ENCODE peak calls at places on chromosomes 16 and 17, in eight cellular contexts. H, N, M, F, Q, Y, B and E are unnamed samples.

GRCh38 chr17:6135216-6135615 is 65.0 kb downstream of the WSCD1 start:
- DNase-seq in M (no peak), F (no peak), N (no peak), Q (no peak), Y (no peak), H (no peak), B (no peak), E (no peak)

GRCh38 chr16:296276-296675 is 13.3 kb downstream of the PDIA2 start:
- DNase-seq in Y (no peak), M (no peak), F (no peak), B (no peak), H (no peak), Q (no peak), N (no peak), E (no peak)

GRCh38 chr16:49464877-49465504 is 91.4 kb downstream of the C16orf78 start:
- DNase-seq in N (no peak), F (peak), H (no peak), Q (no peak), M (no peak), B (peak), Y (no peak), E (no peak)

GRCh38 chr16:83481589-83481988 is 326.2 kb upstream of the HSBP1 start:
- DNase-seq in N (no peak), B (no peak), Q (no peak), H (no peak), M (no peak), F (no peak), Y (no peak), E (no peak)

GRCh38 chr16:67260426-67261063 is 11.8 kb downstream of the SLC9A5 start:
- DNase-seq in Y (no peak), M (no peak), H (peak), B (peak), Q (peak), N (no peak), F (peak), E (no peak)

GRCh38 chr16:84820771-84821170 is 986 bp downstream of the CRISPLD2 start:
- DNase-seq in N (no peak), Q (no peak), B (no peak), Y (no peak), M (no peak), F (no peak), H (no peak), E (no peak)

GRCh38 chr16:11989238-11990160 is 13.0 kb downstream of the SNX29 start:
- DNase-seq in F (no peak), H (no peak), B (no peak), Q (no peak), M (no peak), Y (no peak), N (no peak), E (no peak)

GRCh38 chr16:64159986-64160385 is 961.9 kb downstream of the CDH11 start:
- DNase-seq in Y (no peak), M (no peak), N (no peak), H (no peak), F (no peak), Q (peak), B (no peak), E (no peak)

GRCh38 chr16:80014241-80014939 is 413.9 kb upstream of the MAF start:
- DNase-seq in B (no peak), Q (no peak), N (no peak), H (no peak), Y (no peak), M (no peak), F (no peak), E (no peak)

GRCh38 chr16:50470687-50471086 is 77.5 kb upstream of the NKD1 start:
- DNase-seq in F (no peak), N (no peak), M (no peak), Q (no peak), H (no peak), B (no peak), Y (no peak), E (no peak)

GRCh38 chr17:59756236-59756818 is 48.9 kb downstream of the VMP1 start:
- DNase-seq in F (no peak), M (no peak), Y (peak), Q (peak), H (peak), N (peak), B (no peak), E (no peak)

GRCh38 chr17:68511671-68512246 is 471 bp upstream of the PRKAR1A start:
- DNase-seq in Y (peak), N (peak), M (peak), F (peak), H (peak), B (peak), Q (peak), E (peak)

GRCh38 chr16:23384878-23385277 is 68.1 kb downstream of the COG7 start:
- DNase-seq in N (no peak), F (no peak), B (no peak), H (peak), Q (no peak), M (no peak), Y (no peak), E (no peak)

GRCh38 chr17:74430706-74431567 is 951 bp upstream of the GPRC5C start:
- DNase-seq in H (peak), F (peak), N (peak), Y (peak), B (peak), Q (peak), M (no peak), E (peak)

GRCh38 chr17:34527908-34528470 is 51.4 kb upstream of the TMEM132E start:
- DNase-seq in F (no peak), H (no peak), N (no peak), Q (no peak), Y (no peak), M (no peak), B (peak), E (no peak)

GRCh38 chr16:78596996-78597422 is 497.6 kb downstream of the WWOX start:
- DNase-seq in F (no peak), M (no peak), Y (no peak), N (no peak), H (no peak), Q (no peak), B (no peak), E (no peak)

DNA sequence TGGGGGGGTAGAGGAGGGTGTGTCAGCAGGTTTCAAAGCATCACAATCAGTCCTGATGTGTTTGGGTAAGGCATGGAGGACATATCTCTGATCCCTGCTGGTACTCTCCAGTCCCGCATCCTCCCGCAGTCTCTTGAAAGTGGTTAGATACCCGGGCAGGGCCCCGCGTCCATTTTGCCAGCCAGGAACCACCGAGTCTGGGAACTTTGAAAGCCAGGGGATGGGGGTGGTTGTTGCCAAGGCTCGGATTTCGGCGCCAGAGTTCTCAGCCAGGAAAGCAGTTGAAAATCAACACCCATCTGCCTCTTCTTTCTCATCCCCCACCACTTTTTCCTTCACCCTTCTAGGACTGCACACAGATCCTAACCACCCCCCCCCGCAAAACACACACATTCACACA is 1.4 kb downstream of the CA10 start:
- DNase-seq in N (no peak), Y (no peak), H (no peak), B (no peak), F (no peak), Q (no peak), M (no peak), E (no peak)
- H3K4me3 ChIP-seq in N (no peak), Y (no peak), H (no peak), B (no peak), F (no peak), Q (no peak), M (no peak), E (no peak)

DNA sequence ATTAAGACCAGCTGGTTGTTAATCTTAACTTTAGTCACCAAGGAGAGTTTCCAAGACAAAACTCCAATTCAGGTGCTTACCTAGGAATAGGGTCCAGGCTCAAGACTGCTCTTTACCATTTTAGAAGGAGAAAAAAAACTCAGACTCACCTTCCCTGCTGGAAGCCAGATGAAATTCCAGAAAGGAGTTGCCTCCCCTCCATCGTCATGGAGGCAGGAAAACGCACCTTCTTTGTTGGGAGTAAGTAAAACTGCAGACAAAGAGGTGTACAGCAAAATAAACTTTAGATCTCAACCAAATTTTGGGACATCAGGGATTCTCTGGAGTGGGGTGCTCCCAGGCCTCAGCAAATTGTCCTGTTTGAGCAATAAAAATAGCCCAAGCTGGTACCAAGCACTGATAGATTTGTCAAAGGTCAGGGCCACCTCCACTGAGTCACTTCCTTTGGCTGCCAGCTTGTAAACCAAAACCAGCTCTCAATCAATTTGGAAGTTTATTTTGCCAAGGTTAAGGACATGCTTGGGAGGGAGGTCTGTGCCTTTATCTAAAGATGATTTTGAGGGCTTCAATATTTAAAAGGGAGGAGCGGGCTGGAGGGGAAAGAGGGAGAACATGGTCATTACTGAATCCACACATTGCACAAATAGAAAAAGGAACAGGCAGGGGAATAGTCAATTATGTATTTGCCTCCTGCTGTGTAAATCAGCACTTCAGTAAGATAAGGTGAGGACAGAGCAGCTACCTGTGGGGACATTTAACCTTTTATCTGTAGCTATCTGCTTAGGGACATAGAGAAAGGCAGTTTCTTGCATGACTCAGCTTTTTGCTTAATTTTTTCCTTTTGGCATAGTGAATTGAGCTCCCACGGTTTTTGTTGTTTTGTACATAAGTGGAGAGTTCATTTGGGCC is 1.5 kb upstream of the ALDH3A2 start:
- DNase-seq in Y (no peak), H (peak), F (no peak), N (no peak), B (no peak), M (no peak), Q (peak), E (no peak)
- H3K4me3 ChIP-seq in Y (no peak), H (no peak), F (peak), N (peak), B (peak), M (no peak), Q (peak), E (no peak)

GRCh38 chr16:70793851-70794502 is 7.0 kb downstream of the VAC14 start:
- DNase-seq in Y (no peak), M (no peak), H (no peak), B (no peak), F (no peak), N (no peak), Q (no peak), E (no peak)
- H3K4me3 ChIP-seq in Y (no peak), M (no peak), H (no peak), B (no peak), F (no peak), N (no peak), Q (no peak), E (no peak)

DNA sequence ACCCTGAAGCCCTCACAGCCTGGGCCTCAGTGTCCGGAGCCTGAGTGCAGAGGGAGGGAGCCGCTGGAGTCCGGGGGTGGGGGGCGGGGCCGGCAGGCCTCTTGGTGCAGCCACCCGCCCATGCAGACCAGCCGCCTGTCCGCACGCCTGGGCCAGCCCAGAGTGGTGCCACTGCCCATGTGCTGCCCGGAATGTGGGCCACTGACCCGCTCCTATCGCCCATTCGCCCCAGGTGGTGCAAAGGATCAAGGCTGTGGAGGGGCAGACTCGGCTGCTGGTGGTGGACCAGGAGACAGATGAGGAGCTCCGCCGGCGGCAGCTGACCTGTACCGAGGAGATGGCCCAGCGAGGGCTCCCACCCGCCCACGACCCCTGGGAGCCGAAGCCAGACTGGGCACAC is 2.6 kb downstream of the NHERF2 start:
- DNase-seq in Q (no peak), H (no peak), B (no peak), Y (no peak), M (no peak), F (no peak), N (no peak), E (no peak)
- H3K4me3 ChIP-seq in Q (no peak), H (no peak), B (no peak), Y (no peak), M (no peak), F (peak), N (no peak), E (no peak)